ENCODE peak calls at places on chromosomes 1 and 21, in five cellular contexts. One of them, this sample, is unnamed.
A peak's percentile ranks its signal among the peaks of the same experiment; 100 is the strongest.

GRCh38 chr21:35349378-35350080 is 300.4 kb upstream of the RUNX1 start:
- DNase-seq in stomach: no peak
- DNase-seq in A549: no peak
- DNase-seq in ovary: no peak
- DNase-seq in SK-N-SH: no peak
- DNase-seq in this sample: no peak

GRCh38 chr1:39255212-39255611 is 50.7 kb downstream of the MACF1 start:
- DNase-seq in stomach: no peak
- DNase-seq in A549: no peak
- DNase-seq in ovary: no peak
- DNase-seq in SK-N-SH: no peak
- DNase-seq in this sample: no peak

GRCh38 chr1:26516987-26517765 is 12.4 kb upstream of the RPS6KA1 start:
- DNase-seq in stomach: no peak
- DNase-seq in A549: no peak
- DNase-seq in ovary: no peak
- DNase-seq in SK-N-SH: no peak
- DNase-seq in this sample: no peak

GRCh38 chr1:70248729-70249128 is 27.5 kb downstream of the SRSF11 start:
- DNase-seq in stomach: no peak
- DNase-seq in A549: no peak
- DNase-seq in ovary: no peak
- DNase-seq in SK-N-SH: no peak
- DNase-seq in this sample: no peak

GRCh38 chr1:66493731-66494130 is 40.2 kb upstream of the SGIP1 start:
- DNase-seq in stomach: no peak
- DNase-seq in A549: no peak
- DNase-seq in ovary: no peak
- DNase-seq in SK-N-SH: no peak
- DNase-seq in this sample: no peak

GRCh38 chr1:245431706-245432105 is 276.9 kb downstream of the KIF26B start:
- DNase-seq in stomach: no peak
- DNase-seq in A549: no peak
- DNase-seq in ovary: no peak
- DNase-seq in SK-N-SH: no peak
- DNase-seq in this sample: no peak

GRCh38 chr1:38152351-38153082 is 105.9 kb upstream of the POU3F1 start:
- DNase-seq in stomach: no peak
- DNase-seq in A549: peak; percentile 14
- DNase-seq in ovary: no peak
- DNase-seq in SK-N-SH: no peak
- DNase-seq in this sample: no peak

GRCh38 chr1:242129103-242129502 is 130.2 kb upstream of the MAP1LC3C start:
- DNase-seq in stomach: no peak
- DNase-seq in A549: peak; percentile 40
- DNase-seq in ovary: no peak
- DNase-seq in SK-N-SH: peak; percentile 18
- DNase-seq in this sample: no peak

GRCh38 chr1:207938016-207938415 is 27.1 kb upstream of the CD34 start:
- DNase-seq in stomach: peak; percentile 56
- DNase-seq in A549: peak; percentile 78
- DNase-seq in ovary: no peak
- DNase-seq in SK-N-SH: no peak
- DNase-seq in this sample: no peak

GRCh38 chr1:15429701-15430149 is 8.5 kb upstream of the CTRC start:
- DNase-seq in stomach: no peak
- DNase-seq in A549: peak; percentile 69
- DNase-seq in ovary: no peak
- DNase-seq in SK-N-SH: peak; percentile 23
- DNase-seq in this sample: no peak

GRCh38 chr1:112689196-112689841 is 14.9 kb downstream of the MOV10 start:
- DNase-seq in stomach: no peak
- DNase-seq in A549: no peak
- DNase-seq in ovary: no peak
- DNase-seq in SK-N-SH: peak; percentile 11
- DNase-seq in this sample: no peak

GRCh38 chr21:42547001-42547905 is 33.6 kb downstream of the SLC37A1 start:
- DNase-seq in stomach: no peak
- DNase-seq in A549: no peak
- DNase-seq in ovary: no peak
- DNase-seq in SK-N-SH: no peak
- DNase-seq in this sample: no peak

GRCh38 chr21:26106562-26106961 is 64.0 kb downstream of the APP start:
- DNase-seq in stomach: no peak
- DNase-seq in A549: no peak
- DNase-seq in ovary: no peak
- DNase-seq in SK-N-SH: no peak
- DNase-seq in this sample: no peak

GRCh38 chr1:28885982-28886730 is 28.2 kb upstream of the EPB41 start:
- DNase-seq in stomach: no peak
- DNase-seq in A549: no peak
- DNase-seq in ovary: no peak
- DNase-seq in SK-N-SH: no peak
- DNase-seq in this sample: no peak

GRCh38 chr1:152448496-152448895 is 34.4 kb upstream of the CRNN start:
- DNase-seq in stomach: no peak
- DNase-seq in A549: no peak
- DNase-seq in ovary: no peak
- DNase-seq in SK-N-SH: no peak
- DNase-seq in this sample: no peak

GRCh38 chr21:43812957-43813730 is 23.8 kb downstream of the RRP1 start:
- DNase-seq in stomach: no peak
- DNase-seq in A549: no peak
- DNase-seq in ovary: no peak
- DNase-seq in SK-N-SH: no peak
- DNase-seq in this sample: no peak

GRCh38 chr1:6200188-6200809 is 904 bp upstream of the RPL22 start:
- DNase-seq in stomach: no peak
- DNase-seq in A549: no peak
- DNase-seq in ovary: no peak
- DNase-seq in SK-N-SH: no peak
- DNase-seq in this sample: no peak

GRCh38 chr1:173249349-173249748 is 42.2 kb upstream of the TNFSF4 start:
- DNase-seq in stomach: no peak
- DNase-seq in A549: peak; percentile 10
- DNase-seq in ovary: no peak
- DNase-seq in SK-N-SH: no peak
- DNase-seq in this sample: no peak

GRCh38 chr1:230123280-230124186 is 56.5 kb downstream of the GALNT2 start:
- DNase-seq in stomach: no peak
- DNase-seq in A549: no peak
- DNase-seq in ovary: no peak
- DNase-seq in SK-N-SH: no peak
- DNase-seq in this sample: no peak

GRCh38 chr1:222140206-222140605 is 398.3 kb upstream of the DUSP10 start:
- DNase-seq in stomach: no peak
- DNase-seq in A549: no peak
- DNase-seq in ovary: no peak
- DNase-seq in SK-N-SH: no peak
- DNase-seq in this sample: no peak

GRCh38 chr1:27299385-27300252 is 22.3 kb upstream of the TMEM222 start:
- DNase-seq in stomach: peak; percentile 48
- DNase-seq in A549: peak; percentile 75
- DNase-seq in ovary: peak; percentile 78
- DNase-seq in SK-N-SH: peak; percentile 78
- DNase-seq in this sample: peak; percentile 70

GRCh38 chr1:28516518-28516956 is 10.7 kb downstream of the RCC1 start:
- DNase-seq in stomach: no peak
- DNase-seq in A549: no peak
- DNase-seq in ovary: no peak
- DNase-seq in SK-N-SH: no peak
- DNase-seq in this sample: no peak

GRCh38 chr1:89125571-89126233 is at the start of gene GBP2:
- DNase-seq in stomach: no peak
- DNase-seq in A549: peak; percentile 26
- DNase-seq in ovary: no peak
- DNase-seq in SK-N-SH: no peak
- DNase-seq in this sample: no peak

GRCh38 chr1:227372662-227373061 is 54.4 kb upstream of the CDC42BPA start:
- DNase-seq in stomach: peak; percentile 57
- DNase-seq in A549: peak; percentile 72
- DNase-seq in ovary: no peak
- DNase-seq in SK-N-SH: no peak
- DNase-seq in this sample: no peak

DNA sequence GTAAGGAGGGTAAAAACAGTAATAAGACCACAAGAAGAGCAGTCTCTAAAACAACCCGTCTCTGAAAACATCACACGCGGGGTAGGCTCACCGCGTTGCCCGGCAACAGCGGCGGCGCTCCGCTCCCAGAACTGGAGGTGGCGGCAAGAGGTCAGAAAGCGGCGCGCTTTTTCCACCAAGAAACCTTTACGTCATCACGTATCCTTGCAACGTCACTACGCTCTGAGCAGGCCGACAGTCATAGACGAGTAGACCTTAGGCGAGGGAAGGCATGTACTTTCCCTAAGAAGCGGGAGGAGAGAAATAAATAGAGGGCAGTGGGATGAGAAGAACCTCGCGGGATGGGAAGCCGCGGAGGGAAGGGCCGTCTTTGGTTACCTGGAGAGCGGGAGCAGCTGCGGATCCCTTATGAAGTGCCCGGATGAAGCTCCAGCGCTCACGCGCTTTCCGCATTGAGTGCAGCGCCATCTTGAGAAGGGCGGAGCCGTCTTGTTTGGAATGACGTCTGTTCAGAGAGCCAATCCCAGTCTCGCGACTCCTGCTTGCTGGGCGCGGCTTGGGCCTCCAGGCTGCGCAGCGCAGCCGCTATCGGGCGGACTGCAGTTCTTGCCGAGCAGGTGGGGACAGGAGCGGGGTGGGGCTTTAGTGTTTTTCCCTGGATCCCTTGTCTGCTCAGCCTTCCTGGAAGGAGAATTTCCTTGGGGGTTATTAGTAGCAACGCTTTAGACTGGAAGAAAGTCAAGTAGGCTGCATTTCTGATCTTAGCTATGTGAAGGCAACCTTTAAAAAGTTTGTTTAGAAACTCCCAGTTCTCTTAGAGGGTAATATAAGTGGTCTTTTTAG is at the start of gene WARS2:
- DNase-seq in stomach: peak; percentile 96
- DNase-seq in A549: peak; percentile 96
- DNase-seq in ovary: peak; percentile 96
- DNase-seq in SK-N-SH: peak; percentile 86
- DNase-seq in this sample: peak; percentile 96
- TF ChIP-seq EP300 in stomach: no peak
- TF ChIP-seq EP300 in A549: no peak
- TF ChIP-seq EP300 in ovary: peak; percentile 44
- TF ChIP-seq EP300 in SK-N-SH: no peak
- TF ChIP-seq EP300 in this sample: no peak

GRCh38 chr21:29238967-29239289 is 59.8 kb upstream of the BACH1 start:
- DNase-seq in stomach: no peak
- DNase-seq in A549: no peak
- DNase-seq in ovary: no peak
- DNase-seq in SK-N-SH: no peak
- DNase-seq in this sample: no peak
- TF ChIP-seq EP300 in stomach: no peak
- TF ChIP-seq EP300 in A549: no peak
- TF ChIP-seq EP300 in ovary: no peak
- TF ChIP-seq EP300 in SK-N-SH: no peak
- TF ChIP-seq EP300 in this sample: no peak

GRCh38 chr1:36487906-36488305 is 5.2 kb upstream of the CSF3R start:
- DNase-seq in stomach: no peak
- DNase-seq in A549: no peak
- DNase-seq in ovary: peak; percentile 7
- DNase-seq in SK-N-SH: no peak
- DNase-seq in this sample: no peak

GRCh38 chr1:36482724-36483388 is at the start of gene CSF3R:
- DNase-seq in stomach: no peak
- DNase-seq in A549: no peak
- DNase-seq in ovary: peak; percentile 14
- DNase-seq in SK-N-SH: no peak
- DNase-seq in this sample: no peak

GRCh38 chr1:36486088-36486435 is 3.3 kb upstream of the CSF3R start:
- DNase-seq in stomach: no peak
- DNase-seq in A549: no peak
- DNase-seq in ovary: no peak
- DNase-seq in SK-N-SH: no peak
- DNase-seq in this sample: no peak

GRCh38 chr1:36484099-36484498 is 1.4 kb upstream of the CSF3R start:
- DNase-seq in stomach: no peak
- DNase-seq in A549: no peak
- DNase-seq in ovary: peak; percentile 1
- DNase-seq in SK-N-SH: no peak
- DNase-seq in this sample: no peak

GRCh38 chr1:36486436-36487335 is 4.0 kb upstream of the CSF3R start:
- DNase-seq in stomach: peak; percentile 93
- DNase-seq in A549: peak; percentile 93
- DNase-seq in ovary: peak; percentile 84
- DNase-seq in SK-N-SH: no peak
- DNase-seq in this sample: peak; percentile 43
- TF ChIP-seq EP300 in stomach: no peak
- TF ChIP-seq EP300 in A549: peak; percentile 43
- TF ChIP-seq EP300 in ovary: no peak
- TF ChIP-seq EP300 in SK-N-SH: no peak
- TF ChIP-seq EP300 in this sample: no peak

GRCh38 chr1:201515895-201516294 is 9.0 kb upstream of the CSRP1 start:
- DNase-seq in stomach: no peak
- DNase-seq in A549: no peak
- DNase-seq in ovary: no peak
- DNase-seq in SK-N-SH: no peak
- DNase-seq in this sample: no peak
- TF ChIP-seq EP300 in stomach: no peak
- TF ChIP-seq EP300 in A549: no peak
- TF ChIP-seq EP300 in ovary: no peak
- TF ChIP-seq EP300 in SK-N-SH: no peak
- TF ChIP-seq EP300 in this sample: no peak

This sample was measured in transverse colon.